ENCODE peak calls at places on chromosomes 7 and 10, in nine cellular contexts. C is spleen, Y is lower leg skin, P is body of pancreas, J is erythroblast, D is esophagus squamous epithelium, N is tibial nerve, V is adrenal gland, M is suprapubic skin. U is an unnamed sample.

GRCh38 chr10:118259288-118259906 is 82.7 kb downstream of the FAM204A start:
- DNase-seq in C (no peak), Y (no peak), P (peak), J (peak), D (no peak), N (no peak), V (peak), M (no peak), U (peak)

GRCh38 chr7:79454325-79454960 is 976 bp upstream of the MAGI2 start:
- DNase-seq in C (peak), Y (no peak), P (peak), J (no peak), D (no peak), N (peak), V (peak), M (peak), U (no peak)

GRCh38 chr10:130357226-130357625 is 221.0 kb downstream of the GLRX3 start:
- DNase-seq in C (peak), Y (no peak), P (no peak), J (no peak), D (no peak), N (no peak), V (no peak), M (no peak), U (no peak)

GRCh38 chr7:106110885-106111670 is 1.0 kb downstream of the SYPL1 start:
- DNase-seq in C (no peak), Y (no peak), P (no peak), J (no peak), D (no peak), N (no peak), V (no peak), M (no peak), U (no peak)

GRCh38 chr7:33623267-33623666 is 282.1 kb upstream of the BMPER start:
- DNase-seq in C (no peak), Y (no peak), P (no peak), J (no peak), D (no peak), N (no peak), V (no peak), M (no peak), U (no peak)

GRCh38 chr7:85185355-85186082 is 1.3 kb downstream of the SEMA3D start:
- DNase-seq in C (peak), Y (peak), P (peak), J (no peak), D (no peak), N (peak), V (peak), M (peak), U (peak)

GRCh38 chr10:110432084-110432483 is 65.6 kb upstream of the DUSP5 start:
- DNase-seq in C (peak), Y (no peak), P (peak), J (no peak), D (no peak), N (no peak), V (no peak), M (peak), U (no peak)

GRCh38 chr10:15046626-15047025 is 2.9 kb downstream of the OLAH start:
- DNase-seq in C (no peak), Y (no peak), P (no peak), J (no peak), D (no peak), N (no peak), V (peak), M (no peak), U (no peak)

GRCh38 chr10:61779950-61780659 is 117.4 kb downstream of the CABCOCO1 start:
- DNase-seq in C (no peak), Y (no peak), P (no peak), J (peak), D (no peak), N (no peak), V (no peak), M (peak), U (peak)

GRCh38 chr7:71285614-71286013 is 153.7 kb downstream of the GALNT17 start:
- DNase-seq in C (no peak), Y (no peak), P (no peak), J (no peak), D (no peak), N (no peak), V (no peak), M (no peak), U (no peak)

GRCh38 chr10:108465871-108466641 is 1301.5 kb upstream of the SORCS1 start:
- DNase-seq in C (peak), Y (peak), P (peak), J (peak), D (no peak), N (no peak), V (peak), M (peak), U (no peak)

GRCh38 chr7:137655804-137656203 is 191.0 kb downstream of the DGKI start:
- DNase-seq in C (no peak), Y (no peak), P (no peak), J (no peak), D (no peak), N (no peak), V (no peak), M (no peak), U (no peak)

GRCh38 chr10:70579234-70580002 is 23.1 kb downstream of the PRF1 start:
- DNase-seq in C (no peak), Y (no peak), P (no peak), J (no peak), D (no peak), N (no peak), V (no peak), M (peak), U (no peak)

GRCh38 chr10:12841826-12842225 is 159.7 kb downstream of the CCDC3 start:
- DNase-seq in C (peak), Y (no peak), P (no peak), J (no peak), D (no peak), N (no peak), V (peak), M (no peak), U (no peak)

GRCh38 chr10:12842310-12842709 is 159.2 kb downstream of the CCDC3 start:
- DNase-seq in C (peak), Y (no peak), P (no peak), J (no peak), D (no peak), N (no peak), V (no peak), M (no peak), U (no peak)

GRCh38 chr10:12839941-12840611 is 161.4 kb downstream of the CCDC3 start:
- DNase-seq in C (peak), Y (no peak), P (no peak), J (no peak), D (no peak), N (no peak), V (no peak), M (no peak), U (no peak)

GRCh38 chr10:12841426-12841825 is 160.1 kb downstream of the CCDC3 start:
- DNase-seq in C (no peak), Y (no peak), P (no peak), J (no peak), D (no peak), N (no peak), V (no peak), M (no peak), U (no peak)

DNA sequence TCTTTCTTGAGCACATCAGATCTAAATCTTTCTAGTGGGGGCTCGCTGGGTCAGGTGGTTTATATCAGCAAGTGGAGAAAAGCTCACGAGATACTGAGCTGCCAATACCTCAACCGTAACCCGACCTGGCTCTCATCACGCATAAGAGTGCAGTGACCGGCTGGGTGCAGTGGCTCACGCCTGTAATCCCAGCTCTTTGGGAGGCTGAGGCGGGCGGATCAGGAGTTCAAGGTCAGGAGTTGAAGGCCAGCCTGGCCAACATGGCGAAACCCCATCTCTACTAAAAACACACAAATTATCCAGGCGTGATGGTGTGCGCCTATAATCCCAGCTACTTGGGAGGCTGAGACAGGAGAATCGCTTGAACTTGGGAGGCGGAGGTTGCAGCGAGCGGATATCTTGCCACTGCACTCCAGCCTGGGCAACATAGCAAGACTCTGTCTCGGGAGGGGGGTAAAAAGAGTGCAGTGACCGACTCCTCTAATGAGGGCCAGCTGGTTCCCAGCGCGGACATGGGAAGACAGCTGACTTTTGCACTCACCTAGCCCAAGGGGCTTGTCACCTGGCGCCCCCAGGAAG is 162.1 kb downstream of the CCDC3 start:
- DNase-seq in C (peak), Y (no peak), P (no peak), J (no peak), D (no peak), N (no peak), V (no peak), M (no peak), U (no peak)
- TF ChIP-seq POLR2A in C (no peak), Y (no peak), P (no peak), J (no peak), D (no peak), N (no peak), V (no peak), M (no peak), U (no peak)

GRCh38 chr10:46301056-46301645 is 14.4 kb downstream of the ANTXRL start:
- DNase-seq in C (peak), Y (no peak), P (no peak), J (no peak), D (no peak), N (no peak), V (no peak), M (no peak), U (no peak)
- TF ChIP-seq POLR2A in C (no peak), Y (no peak), P (no peak), J (no peak), D (no peak), N (no peak), V (no peak), M (no peak), U (no peak)

DNA sequence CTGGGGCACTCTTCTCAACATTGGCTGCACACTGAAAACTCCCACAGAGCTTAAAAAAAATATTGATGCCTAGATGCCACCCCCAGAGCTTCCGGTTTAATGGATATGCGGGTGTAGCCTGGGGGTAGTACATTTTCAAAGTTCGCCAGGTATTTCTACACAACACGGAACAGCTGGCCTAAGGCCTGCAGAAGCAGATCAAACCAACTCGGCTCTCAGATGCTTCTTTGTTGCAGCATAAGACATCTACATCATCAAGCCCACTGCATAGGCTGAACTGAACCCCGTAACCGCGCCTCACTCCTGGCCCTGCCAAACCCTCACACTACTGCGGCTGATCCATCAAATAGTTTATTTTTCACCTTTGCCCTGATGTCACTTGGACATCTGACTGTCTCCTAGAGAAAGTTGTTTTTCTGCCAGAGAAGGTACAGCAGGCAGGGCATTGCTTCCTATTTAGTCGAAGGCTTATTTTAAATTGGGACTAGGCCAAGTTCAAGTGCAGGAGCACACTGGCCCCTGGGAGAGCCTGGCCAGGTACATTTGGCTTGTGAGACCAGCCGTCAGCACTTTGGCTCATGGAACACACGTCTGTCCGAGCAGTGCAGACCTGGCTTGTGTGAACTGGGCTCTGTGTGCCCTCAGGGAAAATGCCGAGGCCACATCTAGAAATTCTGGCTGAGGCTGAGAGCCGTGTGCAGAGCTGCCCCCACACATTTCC is 113.3 kb downstream of the TACC2 start:
- DNase-seq in C (no peak), Y (no peak), P (no peak), J (no peak), D (no peak), N (no peak), V (no peak), M (no peak), U (no peak)
- TF ChIP-seq POLR2A in C (no peak), Y (no peak), P (no peak), J (no peak), D (no peak), N (no peak), V (no peak), M (no peak), U (no peak)

DNA sequence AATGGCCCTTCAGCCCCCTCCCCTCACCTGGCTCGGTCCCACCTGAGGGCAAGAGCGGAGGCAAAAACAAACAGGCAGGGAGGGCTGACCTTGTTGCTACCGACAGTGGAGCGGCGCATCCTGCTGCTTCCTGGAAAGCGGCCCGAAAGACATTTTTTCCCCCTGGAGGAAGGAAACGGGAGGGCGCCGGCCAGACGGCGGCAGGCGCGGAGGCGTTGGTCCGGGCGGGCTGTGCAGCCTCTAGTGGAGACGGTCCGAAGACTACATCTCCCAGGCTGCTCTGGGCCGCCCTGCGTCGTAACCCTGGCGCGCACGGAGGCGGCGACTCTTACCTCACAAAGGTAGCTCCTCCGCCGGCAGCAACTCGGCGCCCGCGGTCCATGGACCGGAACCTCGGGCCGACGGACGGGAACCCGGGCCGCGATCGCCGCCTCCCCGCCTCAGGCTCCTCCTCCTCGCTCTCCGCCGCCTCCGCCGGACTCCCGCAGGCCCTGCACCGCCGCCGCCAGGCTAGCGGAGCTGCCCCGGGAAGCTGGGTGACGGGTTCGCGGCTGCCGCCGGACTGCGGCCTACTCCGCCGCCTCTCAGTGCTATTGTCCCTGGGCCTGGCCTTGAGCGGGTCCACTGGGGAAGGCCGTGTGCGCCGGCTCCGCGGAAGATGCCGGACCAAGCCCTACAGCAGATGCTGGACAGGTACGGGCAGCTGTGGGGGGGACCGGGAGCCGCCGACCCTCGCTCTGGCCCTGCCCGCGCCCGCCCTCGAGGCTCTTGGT is at the start of the genes CPEB3 and MARCHF5:
- DNase-seq in C (peak), Y (peak), P (peak), J (peak), D (peak), N (peak), V (peak), M (peak), U (peak)
- TF ChIP-seq POLR2A in C (peak), Y (no peak), P (peak), J (peak), D (peak), N (peak), V (peak), M (peak), U (peak)

GRCh38 chr7:12369700-12370099 is 34.0 kb downstream of the VWDE start:
- DNase-seq in C (no peak), Y (no peak), P (no peak), J (no peak), D (no peak), N (no peak), V (no peak), M (no peak), U (no peak)
- TF ChIP-seq POLR2A in C (no peak), Y (no peak), P (no peak), J (no peak), D (no peak), N (no peak), V (no peak), M (no peak), U (no peak)

GRCh38 chr7:148983220-148984146 is 44.8 kb downstream of the PDIA4 start:
- DNase-seq in C (peak), Y (no peak), P (peak), J (peak), D (no peak), N (no peak), V (peak), M (peak), U (peak)
- TF ChIP-seq POLR2A in C (no peak), Y (no peak), P (no peak), J (no peak), D (no peak), N (no peak), V (no peak), M (no peak), U (no peak)

GRCh38 chr10:123390874-123391273 is 236.7 kb downstream of the BUB3 start:
- DNase-seq in C (no peak), Y (no peak), P (no peak), J (no peak), D (no peak), N (no peak), V (no peak), M (no peak), U (no peak)

GRCh38 chr10:123390332-123390731 is 236.1 kb downstream of the BUB3 start:
- DNase-seq in C (no peak), Y (no peak), P (no peak), J (no peak), D (no peak), N (no peak), V (no peak), M (no peak), U (no peak)

GRCh38 chr10:123392182-123392930 is 238.2 kb downstream of the BUB3 start:
- DNase-seq in C (no peak), Y (no peak), P (no peak), J (no peak), D (no peak), N (no peak), V (no peak), M (no peak), U (no peak)

GRCh38 chr10:123393170-123393569 is 239.0 kb downstream of the BUB3 start:
- DNase-seq in C (no peak), Y (no peak), P (no peak), J (no peak), D (no peak), N (no peak), V (no peak), M (no peak), U (no peak)

DNA sequence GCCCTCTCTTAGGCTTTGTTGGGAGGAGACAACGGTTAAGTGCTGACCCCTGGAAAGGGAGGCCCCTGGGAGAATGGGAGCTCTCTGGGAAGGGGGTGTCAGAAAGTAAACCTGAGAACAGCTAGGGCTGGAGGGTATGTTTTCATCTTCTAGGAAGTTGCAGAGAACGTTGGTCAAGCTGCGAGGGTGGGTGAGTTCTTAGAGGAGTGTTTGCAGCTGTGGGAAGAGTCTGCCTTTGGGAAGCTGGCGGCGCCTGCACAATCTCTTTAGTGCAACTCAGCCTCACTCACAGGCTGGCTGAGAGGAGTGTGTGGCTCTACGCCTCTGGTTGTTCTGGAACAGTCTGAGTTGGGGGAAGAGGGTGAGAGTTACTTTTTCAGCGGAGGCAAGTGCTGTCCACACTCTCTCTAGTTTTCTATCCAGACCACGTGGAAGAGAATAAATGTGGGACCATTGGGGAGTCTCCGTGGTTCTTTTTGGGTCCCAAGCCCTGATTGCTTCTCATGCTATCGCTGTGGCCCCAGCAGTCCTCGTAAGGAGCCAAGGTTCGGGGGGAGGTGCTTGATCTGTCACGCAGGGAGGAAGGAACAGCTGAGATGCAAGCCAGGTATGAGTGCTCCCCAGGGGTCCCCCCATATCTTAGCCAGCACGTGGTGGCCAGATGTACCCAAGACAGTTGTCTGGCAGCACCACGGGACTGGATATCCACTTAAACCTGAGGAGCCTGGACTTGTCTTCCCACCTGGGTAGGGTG is 237.2 kb downstream of the BUB3 start:
- DNase-seq in C (no peak), Y (no peak), P (no peak), J (no peak), D (no peak), N (no peak), V (no peak), M (no peak), U (no peak)
- TF ChIP-seq POLR2A in C (no peak), Y (no peak), P (no peak), J (no peak), D (no peak), N (no peak), V (no peak), M (no peak), U (no peak)

GRCh38 chr7:100678291-100678984 is 4.9 kb downstream of the GNB2 start:
- DNase-seq in C (peak), Y (no peak), P (no peak), J (no peak), D (no peak), N (no peak), V (peak), M (no peak), U (no peak)

GRCh38 chr7:100680589-100681271 is 7.2 kb downstream of the GNB2 start:
- DNase-seq in C (peak), Y (no peak), P (peak), J (no peak), D (no peak), N (no peak), V (peak), M (no peak), U (no peak)

GRCh38 chr7:100677308-100678095 is 4.0 kb downstream of the GNB2 start:
- DNase-seq in C (peak), Y (no peak), P (no peak), J (no peak), D (no peak), N (no peak), V (peak), M (no peak), U (no peak)

GRCh38 chr7:100679927-100680588 is 6.5 kb downstream of the GNB2 start:
- DNase-seq in C (no peak), Y (peak), P (no peak), J (no peak), D (no peak), N (peak), V (peak), M (peak), U (no peak)

DNA sequence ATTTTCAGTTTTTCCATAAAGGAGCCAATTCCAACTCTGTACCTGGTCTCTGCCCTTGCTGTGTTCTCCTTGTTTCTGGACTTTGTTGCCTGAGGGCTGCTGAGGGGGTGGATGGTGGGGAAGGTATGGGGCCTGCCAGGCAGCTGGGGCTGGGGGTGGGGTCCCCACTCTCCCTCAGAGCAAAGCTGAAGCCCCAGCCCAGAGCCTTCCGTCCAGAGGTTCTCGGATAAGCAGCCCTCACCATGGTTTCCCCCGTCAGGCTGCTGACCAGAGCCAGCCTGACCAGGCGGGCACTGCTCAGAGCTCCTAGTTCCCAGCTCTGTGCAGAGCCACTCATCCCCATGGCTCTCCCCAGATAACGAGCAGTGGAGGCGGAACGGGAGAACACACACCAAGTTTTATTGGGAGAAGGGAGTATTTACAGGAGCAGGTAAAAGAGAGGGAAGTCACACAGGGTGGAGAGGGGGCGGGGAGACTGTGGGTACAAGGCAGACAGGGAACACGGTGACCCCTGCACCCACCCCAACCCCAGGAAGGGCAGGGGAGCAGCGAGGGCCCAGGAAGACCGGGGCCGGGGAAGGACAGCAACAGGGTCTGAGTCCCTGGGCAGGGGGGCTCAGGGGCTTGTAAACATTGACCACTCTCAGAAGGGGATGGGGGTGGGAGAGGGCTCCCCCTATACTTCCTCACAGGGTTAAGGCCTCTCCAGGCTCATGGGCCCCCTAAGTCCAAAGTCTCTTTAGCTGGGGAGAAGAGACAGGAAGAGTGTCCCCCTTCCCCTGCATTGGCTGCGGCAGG is 5.8 kb downstream of the GNB2 start:
- DNase-seq in C (peak), Y (no peak), P (no peak), J (no peak), D (no peak), N (no peak), V (peak), M (peak), U (no peak)
- TF ChIP-seq POLR2A in C (no peak), Y (no peak), P (no peak), J (no peak), D (no peak), N (no peak), V (no peak), M (no peak), U (no peak)